ENCODE peak calls at places on chromosomes 12 and 14, in four cellular contexts. O, F, T and W are unnamed samples.

GRCh38 chr14:51079489-51079888 is 15.4 kb downstream of the TRIM9 start:
- DNase-seq in O (no peak), T (no peak), F (no peak), W (no peak)

GRCh38 chr12:48010366-48010970 is 6.2 kb upstream of the COL2A1 start:
- DNase-seq in F (no peak), T (no peak), O (no peak), W (no peak)

GRCh38 chr12:67698711-67699603 is 50.4 kb downstream of the DYRK2 start:
- DNase-seq in O (no peak), T (no peak), F (peak; percentile 30), W (no peak)

GRCh38 chr12:87094356-87094755 is 838.2 kb upstream of the MGAT4C start:
- DNase-seq in F (no peak), O (no peak), T (no peak), W (no peak)

GRCh38 chr12:56104815-56105476 is 587 bp downstream of the PA2G4 start:
- DNase-seq in O (no peak), F (no peak), T (no peak), W (no peak)

GRCh38 chr14:61179776-61180398 is 101.3 kb downstream of the TMEM30B start:
- DNase-seq in F (no peak), O (no peak), T (no peak), W (no peak)

GRCh38 chr14:99052467-99052866 is 219.5 kb downstream of the BCL11B start:
- DNase-seq in F (no peak), T (no peak), O (no peak), W (no peak)

GRCh38 chr14:24692382-24693352 is 58.7 kb upstream of the GZMB start:
- DNase-seq in O (no peak), T (no peak), F (no peak), W (no peak)

GRCh38 chr12:64273527-64274403 is 51.7 kb upstream of the KICS2 start:
- DNase-seq in T (no peak), F (peak; percentile 20), O (no peak), W (no peak)

GRCh38 chr12:896031-896430 is 53.5 kb downstream of the RAD52 start:
- DNase-seq in T (no peak), O (no peak), F (no peak), W (no peak)

GRCh38 chr12:125021096-125021495 is 27.7 kb downstream of the BRI3BP start:
- DNase-seq in F (no peak), T (no peak), O (no peak), W (no peak)

GRCh38 chr12:71236133-71236660 is 78.4 kb upstream of the TSPAN8 start:
- DNase-seq in F (no peak), O (no peak), T (no peak), W (no peak)

GRCh38 chr12:565589-566105 is 97.6 kb downstream of the NINJ2 start:
- DNase-seq in F (no peak), O (no peak), T (no peak), W (no peak)

GRCh38 chr12:96034631-96035282 is 630 bp downstream of the LTA4H start:
- DNase-seq in T (peak; percentile 52), O (no peak), F (peak; percentile 43), W (no peak)

GRCh38 chr14:103909531-103910261 is 18.6 kb upstream of the TDRD9 start:
- DNase-seq in O (no peak), T (peak; percentile 41), F (no peak), W (no peak)

GRCh38 chr14:81831128-81831815 is 297.6 kb upstream of the SEL1L start:
- DNase-seq in O (no peak), F (peak; percentile 0), T (no peak), W (no peak)

GRCh38 chr14:95290021-95290420 is 29.7 kb downstream of the CLMN start:
- DNase-seq in F (no peak), O (no peak), T (no peak), W (no peak)

GRCh38 chr14:58607571-58608317 is 30.0 kb upstream of the DACT1 start:
- DNase-seq in F (peak; percentile 63), T (no peak), O (no peak), W (no peak)

GRCh38 chr12:125688223-125688622 is 623.0 kb downstream of the AACS start:
- DNase-seq in T (no peak), O (no peak), F (no peak), W (no peak)

GRCh38 chr14:104358528-104359300 is 220.3 kb downstream of the KIF26A start:
- DNase-seq in F (no peak), O (no peak), T (peak; percentile 39), W (no peak)

GRCh38 chr12:118120579-118121363 is 15.2 kb upstream of the PEBP1 start:
- DNase-seq in O (no peak), F (peak; percentile 81), T (peak; percentile 81), W (peak; percentile 39)

GRCh38 chr12:78187741-78188140 is 357.0 kb downstream of the NAV3 start:
- DNase-seq in F (no peak), T (no peak), O (no peak), W (no peak)

GRCh38 chr12:130873825-130874224 is 2.0 kb downstream of the RAN start:
- DNase-seq in T (no peak), O (no peak), F (no peak), W (no peak)

GRCh38 chr14:67583711-67584644 is 16.1 kb downstream of the PIGH start:
- DNase-seq in F (peak; percentile 68), T (no peak), O (peak; percentile 39), W (peak; percentile 26)

GRCh38 chr12:123046431-123046830 is 66.0 kb downstream of the ARL6IP4 start:
- DNase-seq in T (no peak), F (no peak), O (no peak), W (no peak)

GRCh38 chr14:100188392-100189030 is 29.1 kb upstream of the DEGS2 start:
- DNase-seq in F (no peak), T (no peak), O (no peak), W (no peak)

GRCh38 chr14:22124071-22124613 is 450.5 kb upstream of the OR4E1 start:
- DNase-seq in F (no peak), O (no peak), T (no peak), W (no peak)

GRCh38 chr14:22118894-22119477 is 445.4 kb upstream of the OR4E1 start:
- DNase-seq in T (no peak), F (no peak), O (no peak), W (no peak)

GRCh38 chr14:22123188-22123560 is 449.6 kb upstream of the OR4E1 start:
- DNase-seq in F (no peak), O (no peak), T (no peak), W (no peak)

DNA sequence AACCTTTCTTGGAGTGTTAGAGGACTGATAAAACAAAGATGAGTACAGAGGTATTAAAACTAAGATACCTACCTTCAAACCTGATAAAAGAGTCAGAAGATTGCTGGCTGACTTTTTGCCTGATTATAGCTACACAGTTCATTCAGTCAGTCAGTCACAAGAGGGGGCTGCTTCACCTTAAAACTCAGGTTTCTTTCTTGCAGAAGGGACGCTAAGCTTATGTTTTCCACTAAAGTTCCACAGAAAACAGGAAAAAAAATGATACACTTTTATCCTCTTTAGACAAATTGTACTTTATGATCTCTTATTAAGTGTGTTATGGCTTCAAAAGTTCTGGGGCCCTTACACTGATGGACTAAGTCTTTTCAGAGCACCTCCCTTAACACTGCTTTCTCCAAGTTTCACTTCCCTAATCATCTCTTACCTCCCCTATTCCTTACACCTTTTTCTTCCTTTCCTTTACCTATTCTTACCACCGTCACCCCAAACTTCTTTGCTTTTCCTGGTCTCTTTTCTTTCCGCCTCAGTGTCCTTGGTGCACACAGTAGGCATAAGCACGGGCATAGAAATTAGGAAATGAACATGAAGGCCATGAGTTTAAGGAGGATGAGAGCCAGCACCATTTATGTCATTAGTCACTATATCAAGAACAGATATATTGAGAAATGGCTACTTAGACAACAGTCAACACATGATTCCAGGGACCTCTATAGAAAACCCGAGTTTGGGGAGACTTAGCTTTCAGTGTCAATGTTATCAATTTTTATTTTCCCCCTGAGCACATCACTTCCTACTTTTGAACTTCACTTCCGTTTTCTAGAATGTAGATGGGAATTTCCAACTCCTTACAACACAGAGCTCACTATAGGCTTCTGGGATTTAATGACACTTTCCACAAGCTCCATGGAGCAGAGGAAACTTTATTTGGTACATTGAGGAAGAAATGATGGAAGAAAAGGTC is 448.9 kb upstream of the OR4E1 start:
- DNase-seq in T (no peak), F (no peak), O (no peak), W (no peak)
- TF ChIP-seq CTCF in T (no peak), F (no peak), O (no peak), W (peak; percentile 23)

DNA sequence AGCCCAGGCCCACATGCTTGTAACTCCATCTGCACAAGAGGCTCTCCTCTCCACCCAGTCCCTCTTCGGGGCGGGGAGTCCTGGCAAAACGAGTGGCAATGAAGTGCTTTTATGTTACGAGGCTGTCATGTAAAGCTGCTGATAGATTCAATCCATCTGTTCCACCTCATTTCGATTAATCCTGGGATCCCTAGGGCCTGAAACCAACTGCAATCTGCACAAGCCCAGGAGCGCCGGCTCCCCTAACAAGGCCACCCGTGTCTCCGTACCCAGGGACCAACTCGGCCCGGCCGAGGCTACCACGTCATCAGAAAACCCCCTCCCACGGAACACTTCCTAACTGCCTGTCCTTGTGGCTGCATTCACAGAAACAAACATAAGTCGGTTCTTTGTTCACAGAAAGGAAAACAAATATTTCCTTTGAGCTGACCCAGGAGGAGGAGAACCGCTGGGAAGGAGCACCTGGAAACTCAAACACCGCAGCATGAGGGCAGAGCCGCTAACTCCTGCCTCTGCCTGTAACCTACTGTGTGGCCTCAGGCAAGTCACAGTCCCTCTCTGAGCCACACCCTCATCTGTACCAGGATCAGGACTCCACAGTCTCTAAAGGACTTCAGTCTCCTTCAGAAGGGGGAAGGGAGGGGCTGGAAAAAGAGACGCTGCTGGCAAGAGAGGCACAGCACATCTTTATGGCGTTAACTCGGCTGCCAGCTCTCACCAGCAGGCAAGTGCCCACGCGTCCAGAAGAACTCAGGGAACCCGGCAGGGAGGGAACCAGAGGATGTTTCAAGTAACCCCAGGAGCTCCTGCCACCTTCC is 47.8 kb downstream of the CCDC88C start:
- DNase-seq in O (no peak), F (no peak), T (no peak), W (no peak)
- H3K4me3 ChIP-seq in O (peak overlapping the region; percentile 3), F (no peak overlapping the region), T (peak overlapping the region; percentile 30), W (no peak overlapping the region)

GRCh38 chr12:80413462-80413861 is 30.6 kb upstream of the PTPRQ start:
- DNase-seq in F (no peak), O (no peak), T (no peak), W (no peak)
- TF ChIP-seq CTCF in F (no peak), O (no peak), T (no peak), W (no peak)

GRCh38 chr12:116346222-116346621 is 68.7 kb upstream of the MED13L start:
- DNase-seq in O (no peak), T (no peak), F (peak; percentile 73), W (peak; percentile 5)
- H3K4me3 ChIP-seq in O (no peak overlapping the region), T (no peak overlapping the region), F (no peak overlapping the region), W (no peak overlapping the region)

DNA sequence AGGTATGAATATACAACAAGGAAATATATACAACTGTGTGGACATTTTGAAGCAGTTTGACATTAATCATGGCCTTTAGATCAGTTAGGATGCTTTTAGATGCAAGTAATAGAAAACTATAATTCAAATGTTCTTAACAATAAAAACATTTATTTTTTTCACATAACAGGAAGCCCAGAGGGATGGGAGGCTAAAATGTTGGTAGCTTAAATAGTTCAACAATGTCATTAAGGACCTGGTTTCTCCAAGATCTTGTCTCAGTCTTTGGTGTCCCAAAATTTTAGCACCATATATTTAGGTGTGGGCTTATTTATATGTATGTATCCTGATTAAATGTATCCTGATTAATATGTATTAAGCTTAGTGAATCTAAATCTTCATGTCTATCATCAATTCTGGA is 292.4 kb downstream of the NUAK1 start:
- DNase-seq in O (no peak), T (no peak), F (no peak), W (no peak)
- TF ChIP-seq CTCF in O (no peak), T (no peak), F (no peak), W (no peak)